ENCODE peak calls at places on chromosome 21, in four cellular contexts. L is hypothalamus, Z is H7, H is DMS153. A is an unnamed sample.

GRCh38 chr21:39647476-39647875 is 34.7 kb downstream of the B3GALT5 start:
- DNase-seq in L (no peak), Z (no peak), H (no peak), A (no peak)

GRCh38 chr21:32114434-32115063 is 164.3 kb downstream of the MIS18A start:
- DNase-seq in L (no peak), Z (no peak), H (peak), A (no peak)

GRCh38 chr21:36874665-36875064 is 91.8 kb downstream of the HLCS start:
- DNase-seq in L (no peak), Z (no peak), H (no peak), A (no peak)

GRCh38 chr21:15908187-15908586 is 178.4 kb downstream of the USP25 start:
- DNase-seq in L (no peak), Z (no peak), H (no peak), A (no peak)

GRCh38 chr21:38472709-38473108 is 25.6 kb downstream of the ERG start:
- DNase-seq in L (no peak), Z (peak), H (no peak), A (no peak)

GRCh38 chr21:34201001-34201400 is 127.6 kb downstream of the MRPS6 start:
- DNase-seq in L (no peak), Z (no peak), H (no peak), A (no peak)

GRCh38 chr21:36704281-36704957 is 5.5 kb downstream of the SIM2 start:
- DNase-seq in L (no peak), Z (peak), H (no peak), A (no peak)

GRCh38 chr21:39510240-39510639 is 58.5 kb downstream of the SH3BGR start:
- DNase-seq in L (no peak), Z (no peak), H (no peak), A (no peak)

GRCh38 chr21:23876925-23877558 is 1730.2 kb downstream of the MRPL39 start:
- DNase-seq in L (no peak), Z (no peak), H (no peak), A (no peak)

GRCh38 chr21:44892536-44893277 is 19.2 kb upstream of the PTTG1IP start:
- DNase-seq in L (no peak), Z (peak), H (no peak), A (no peak)

GRCh38 chr21:43572443-43572842 is 86.8 kb downstream of the HSF2BP start:
- DNase-seq in L (no peak), Z (no peak), H (no peak), A (no peak)

GRCh38 chr21:26715878-26716506 is 129.2 kb downstream of the ADAMTS1 start:
- DNase-seq in L (no peak), Z (peak), H (no peak), A (peak)

GRCh38 chr21:33025471-33026298 is at the start of gene OLIG2:
- DNase-seq in L (peak), Z (peak), H (no peak), A (no peak)

GRCh38 chr21:30793581-30794314 is 19.3 kb downstream of the KRTAP8-1 start:
- DNase-seq in L (no peak), Z (no peak), H (no peak), A (no peak)

GRCh38 chr21:42191064-42191463 is 27.9 kb upstream of the ABCG1 start:
- DNase-seq in L (no peak), Z (no peak), H (no peak), A (no peak)

GRCh38 chr21:45877821-45878469 is 103.6 kb upstream of the COL6A1 start:
- DNase-seq in L (no peak), Z (no peak), H (no peak), A (no peak)

GRCh38 chr21:36337099-36337509 is 17.1 kb downstream of the MORC3 start:
- DNase-seq in L (no peak), Z (no peak), H (no peak), A (no peak)

GRCh38 chr21:34642211-34643075 is 26.4 kb upstream of the CLIC6 start:
- DNase-seq in L (no peak), Z (no peak), H (no peak), A (no peak)

GRCh38 chr21:29053011-29053553 is 20.4 kb downstream of the CCT8 start:
- DNase-seq in L (no peak), Z (no peak), H (no peak), A (no peak)

GRCh38 chr21:44083631-44084291 is 23.4 kb upstream of the PWP2 start:
- DNase-seq in L (no peak), Z (no peak), H (no peak), A (no peak)

GRCh38 chr21:18759751-18760161 is 356.2 kb upstream of the TMPRSS15 start:
- DNase-seq in L (no peak), Z (no peak), H (no peak), A (no peak)

GRCh38 chr21:44298301-44298700 is 1.6 kb upstream of the PFKL start:
- DNase-seq in L (no peak), Z (no peak), H (no peak), A (no peak)

GRCh38 chr21:18245493-18245967 is 897 bp downstream of the CHODL start:
- DNase-seq in L (no peak), Z (peak), H (no peak), A (no peak)

GRCh38 chr21:45864436-45864835 is 117.1 kb upstream of the COL6A1 start:
- DNase-seq in L (no peak), Z (no peak), H (no peak), A (no peak)

GRCh38 chr21:41235214-41235613 is 67.3 kb downstream of the BACE2 start:
- DNase-seq in L (no peak), Z (no peak), H (peak), A (peak)

GRCh38 chr21:33750017-33750416 is 107.7 kb downstream of the ITSN1 start:
- DNase-seq in L (no peak), Z (no peak), H (no peak), A (no peak)

GRCh38 chr21:16370176-16370575 is 640.4 kb downstream of the USP25 start:
- DNase-seq in L (no peak), Z (no peak), H (peak), A (peak)

GRCh38 chr21:32022141-32022540 is 149.3 kb downstream of the HUNK start:
- DNase-seq in L (no peak), Z (no peak), H (no peak), A (no peak)

GRCh38 chr21:31862078-31862477 is 10.7 kb upstream of the HUNK start:
- DNase-seq in L (no peak), Z (no peak), H (no peak), A (no peak)

GRCh38 chr21:42298237-42298636 is 17.0 kb downstream of the TFF3 start:
- DNase-seq in L (no peak), Z (peak), H (no peak), A (no peak)

GRCh38 chr21:17402885-17403477 is 109.9 kb upstream of the CXADR start:
- DNase-seq in L (no peak), Z (no peak), H (no peak), A (no peak)

GRCh38 chr21:34517491-34518245 is 5.7 kb upstream of the KCNE1 start:
- DNase-seq in L (no peak), Z (peak), H (peak), A (no peak)

GRCh38 chr21:28473530-28474225 is 519.0 kb downstream of the LTN1 start:
- DNase-seq in L (no peak), Z (no peak), H (no peak), A (no peak)

GRCh38 chr21:28738882-28739281 is 253.8 kb downstream of the LTN1 start:
- DNase-seq in L (no peak), Z (no peak), H (no peak), A (no peak)